ENCODE peak calls at places on chromosomes 7 and 10, in four cellular contexts. Q, W, I and Z are unnamed samples.

GRCh38 chr10:77989081-77989724 is 40.1 kb downstream of the POLR3A start:
- DNase-seq in Q (no peak), W (peak; percentile 51), I (no peak), Z (peak; percentile 49)

GRCh38 chr10:34598972-34599371 is 216.1 kb downstream of the PARD3 start:
- DNase-seq in Q (peak; percentile 38), I (no peak), W (no peak), Z (no peak)

GRCh38 chr7:110646814-110647213 is 444.1 kb upstream of the LRRN3 start:
- DNase-seq in W (no peak), Q (no peak), I (no peak), Z (no peak)

GRCh38 chr7:156219307-156220077 is 407.2 kb upstream of the SHH start:
- DNase-seq in Q (no peak), W (no peak), I (no peak), Z (no peak)

GRCh38 chr7:123343611-123344010 is 143.8 kb upstream of the SLC13A1 start:
- DNase-seq in W (no peak), I (no peak), Q (no peak), Z (no peak)

GRCh38 chr10:104559935-104560334 is 81.2 kb upstream of the SORCS3 start:
- DNase-seq in Q (no peak), I (no peak), W (no peak), Z (no peak)

GRCh38 chr10:100037758-100038315 is 28.1 kb upstream of the DNMBP start:
- DNase-seq in W (no peak), I (no peak), Q (no peak), Z (no peak)

GRCh38 chr7:30750574-30751256 is 1.2 kb upstream of the INMT start:
- DNase-seq in Q (peak; percentile 86), W (peak; percentile 83), I (peak; percentile 93), Z (peak; percentile 83)